ENCODE peak calls at places on chromosomes 16 and 17, in five cellular contexts. D, Z, P, A and M are unnamed samples.

GRCh38 chr16:49492090-49492801 is 118.6 kb downstream of the C16orf78 start:
- DNase-seq in P (peak), Z (peak), D (no peak), A (peak), M (no peak)

GRCh38 chr16:68079616-68080344 is 5.4 kb upstream of the NFATC3 start:
- DNase-seq in Z (peak), D (peak), A (peak), P (peak), M (no peak)

GRCh38 chr16:57667526-57668258 is 414 bp upstream of the ADGRG3 start:
- DNase-seq in A (no peak), P (peak), Z (no peak), D (no peak), M (no peak)

GRCh38 chr16:28082624-28083023 is 19.1 kb upstream of the GSG1L start:
- DNase-seq in A (no peak), P (no peak), D (no peak), Z (no peak), M (no peak)

GRCh38 chr17:50364715-50365114 is 8.3 kb downstream of the MRPL27 start:
- DNase-seq in D (no peak), Z (no peak), P (no peak), A (no peak), M (no peak)

GRCh38 chr17:7673239-7673638 is 14.1 kb downstream of the TP53 start:
- DNase-seq in D (no peak), A (no peak), Z (no peak), P (no peak), M (no peak)

GRCh38 chr17:73419896-73420295 is 108.1 kb upstream of the CDC42EP4 start:
- DNase-seq in A (no peak), P (no peak), D (no peak), Z (no peak), M (no peak)

GRCh38 chr17:76032780-76033108 is 5.6 kb upstream of the EVPL start:
- DNase-seq in P (no peak), D (no peak), A (no peak), Z (no peak), M (no peak)

GRCh38 chr16:51591480-51591879 is 440.4 kb upstream of the SALL1 start:
- DNase-seq in D (no peak), Z (no peak), A (no peak), P (no peak), M (no peak)

GRCh38 chr17:46795379-46795952 is 23.0 kb downstream of the WNT3 start:
- DNase-seq in P (no peak), A (no peak), Z (no peak), D (no peak), M (no peak)